ENCODE peak calls at places on chromosome 13, in nine cellular contexts. One of them, this sample, is unnamed.

GRCh38 chr13:36862002-36862706 is 43.1 kb downstream of the RFXAP start:
- DNase-seq in WTC11: no peak
- DNase-seq in T-cell: no peak
- DNase-seq in choroid plexus epithelial cell: no peak
- DNase-seq in activated CD4-positive, CD25-positive, alpha-beta regulatory T cell: no peak
- DNase-seq in GM12864: no peak
- DNase-seq in hippocampal formation: no peak
- DNase-seq in NCI-H1048: no peak
- DNase-seq in AG08396: no peak
- DNase-seq in this sample: no peak

GRCh38 chr13:64029343-64030093 is 2613.9 kb upstream of the PCDH20 start:
- DNase-seq in WTC11: peak
- DNase-seq in T-cell: no peak
- DNase-seq in choroid plexus epithelial cell: no peak
- DNase-seq in activated CD4-positive, CD25-positive, alpha-beta regulatory T cell: no peak
- DNase-seq in GM12864: no peak
- DNase-seq in hippocampal formation: no peak
- DNase-seq in NCI-H1048: no peak
- DNase-seq in AG08396: no peak
- DNase-seq in this sample: no peak

GRCh38 chr13:50387124-50387581 is 371.9 kb downstream of the KCNRG start:
- DNase-seq in WTC11: peak
- DNase-seq in T-cell: no peak
- DNase-seq in choroid plexus epithelial cell: peak
- DNase-seq in activated CD4-positive, CD25-positive, alpha-beta regulatory T cell: peak
- DNase-seq in GM12864: no peak
- DNase-seq in hippocampal formation: peak
- DNase-seq in NCI-H1048: peak
- DNase-seq in AG08396: peak
- DNase-seq in this sample: peak

GRCh38 chr13:41500501-41500900 is 43.2 kb downstream of the RGCC start:
- DNase-seq in WTC11: no peak
- DNase-seq in T-cell: peak
- DNase-seq in choroid plexus epithelial cell: no peak
- DNase-seq in activated CD4-positive, CD25-positive, alpha-beta regulatory T cell: no peak
- DNase-seq in GM12864: peak
- DNase-seq in hippocampal formation: no peak
- DNase-seq in NCI-H1048: no peak
- DNase-seq in AG08396: no peak
- DNase-seq in this sample: no peak

GRCh38 chr13:75749407-75749806 is 113.3 kb downstream of the LMO7 start:
- DNase-seq in WTC11: no peak
- DNase-seq in T-cell: no peak
- DNase-seq in choroid plexus epithelial cell: no peak
- DNase-seq in activated CD4-positive, CD25-positive, alpha-beta regulatory T cell: no peak
- DNase-seq in GM12864: no peak
- DNase-seq in hippocampal formation: no peak
- DNase-seq in NCI-H1048: no peak
- DNase-seq in AG08396: peak
- DNase-seq in this sample: no peak

GRCh38 chr13:76023644-76024043 is 387.5 kb downstream of the LMO7 start:
- DNase-seq in WTC11: no peak
- DNase-seq in T-cell: no peak
- DNase-seq in choroid plexus epithelial cell: no peak
- DNase-seq in activated CD4-positive, CD25-positive, alpha-beta regulatory T cell: no peak
- DNase-seq in GM12864: no peak
- DNase-seq in hippocampal formation: no peak
- DNase-seq in NCI-H1048: no peak
- DNase-seq in AG08396: no peak
- DNase-seq in this sample: no peak

GRCh38 chr13:50948576-50948975 is 39.0 kb downstream of the RNASEH2B start:
- DNase-seq in WTC11: no peak
- DNase-seq in T-cell: no peak
- DNase-seq in choroid plexus epithelial cell: no peak
- DNase-seq in activated CD4-positive, CD25-positive, alpha-beta regulatory T cell: no peak
- DNase-seq in GM12864: no peak
- DNase-seq in hippocampal formation: no peak
- DNase-seq in NCI-H1048: no peak
- DNase-seq in AG08396: no peak
- DNase-seq in this sample: no peak

GRCh38 chr13:42028113-42028799 is 20.2 kb upstream of the DGKH start:
- DNase-seq in WTC11: no peak
- DNase-seq in T-cell: no peak
- DNase-seq in choroid plexus epithelial cell: peak
- DNase-seq in activated CD4-positive, CD25-positive, alpha-beta regulatory T cell: no peak
- DNase-seq in GM12864: no peak
- DNase-seq in hippocampal formation: no peak
- DNase-seq in NCI-H1048: no peak
- DNase-seq in AG08396: peak
- DNase-seq in this sample: no peak

GRCh38 chr13:98688373-98688772 is 64.1 kb downstream of the SLC15A1 start:
- DNase-seq in WTC11: no peak
- DNase-seq in T-cell: no peak
- DNase-seq in choroid plexus epithelial cell: no peak
- DNase-seq in activated CD4-positive, CD25-positive, alpha-beta regulatory T cell: no peak
- DNase-seq in GM12864: no peak
- DNase-seq in hippocampal formation: no peak
- DNase-seq in NCI-H1048: no peak
- DNase-seq in AG08396: no peak
- DNase-seq in this sample: no peak

GRCh38 chr13:26867451-26868067 is 107.0 kb upstream of the GPR12 start:
- DNase-seq in WTC11: peak
- DNase-seq in T-cell: no peak
- DNase-seq in choroid plexus epithelial cell: peak
- DNase-seq in activated CD4-positive, CD25-positive, alpha-beta regulatory T cell: no peak
- DNase-seq in GM12864: no peak
- DNase-seq in hippocampal formation: no peak
- DNase-seq in NCI-H1048: no peak
- DNase-seq in AG08396: peak
- DNase-seq in this sample: no peak

GRCh38 chr13:93603043-93603442 is 376.4 kb downstream of the GPC6 start:
- DNase-seq in WTC11: no peak
- DNase-seq in T-cell: no peak
- DNase-seq in choroid plexus epithelial cell: peak
- DNase-seq in activated CD4-positive, CD25-positive, alpha-beta regulatory T cell: no peak
- DNase-seq in GM12864: no peak
- DNase-seq in hippocampal formation: no peak
- DNase-seq in NCI-H1048: no peak
- DNase-seq in AG08396: peak
- DNase-seq in this sample: no peak

GRCh38 chr13:51632643-51633357 is 48.5 kb downstream of the WDFY2 start:
- DNase-seq in WTC11: peak
- DNase-seq in T-cell: no peak
- DNase-seq in choroid plexus epithelial cell: no peak
- DNase-seq in activated CD4-positive, CD25-positive, alpha-beta regulatory T cell: no peak
- DNase-seq in GM12864: no peak
- DNase-seq in hippocampal formation: peak
- DNase-seq in NCI-H1048: no peak
- DNase-seq in AG08396: no peak
- DNase-seq in this sample: no peak

GRCh38 chr13:32001392-32001768 is 30.2 kb upstream of the FRY start:
- DNase-seq in WTC11: peak
- DNase-seq in T-cell: no peak
- DNase-seq in choroid plexus epithelial cell: peak
- DNase-seq in activated CD4-positive, CD25-positive, alpha-beta regulatory T cell: no peak
- DNase-seq in GM12864: peak
- DNase-seq in hippocampal formation: no peak
- DNase-seq in NCI-H1048: no peak
- DNase-seq in AG08396: peak
- DNase-seq in this sample: no peak

GRCh38 chr13:46778879-46779278 is 18.1 kb downstream of the ESD start:
- DNase-seq in WTC11: no peak
- DNase-seq in T-cell: no peak
- DNase-seq in choroid plexus epithelial cell: peak
- DNase-seq in activated CD4-positive, CD25-positive, alpha-beta regulatory T cell: no peak
- DNase-seq in GM12864: no peak
- DNase-seq in hippocampal formation: no peak
- DNase-seq in NCI-H1048: no peak
- DNase-seq in AG08396: no peak
- DNase-seq in this sample: no peak

GRCh38 chr13:98318263-98318878 is 141.3 kb upstream of the RNF113B start:
- DNase-seq in WTC11: no peak
- DNase-seq in T-cell: no peak
- DNase-seq in choroid plexus epithelial cell: no peak
- DNase-seq in activated CD4-positive, CD25-positive, alpha-beta regulatory T cell: no peak
- DNase-seq in GM12864: no peak
- DNase-seq in hippocampal formation: no peak
- DNase-seq in NCI-H1048: no peak
- DNase-seq in AG08396: no peak
- DNase-seq in this sample: no peak

GRCh38 chr13:31807090-31807541 is 67.8 kb downstream of the RXFP2 start:
- DNase-seq in WTC11: no peak
- DNase-seq in T-cell: peak
- DNase-seq in choroid plexus epithelial cell: peak
- DNase-seq in activated CD4-positive, CD25-positive, alpha-beta regulatory T cell: no peak
- DNase-seq in GM12864: no peak
- DNase-seq in hippocampal formation: no peak
- DNase-seq in NCI-H1048: no peak
- DNase-seq in AG08396: no peak
- DNase-seq in this sample: peak

GRCh38 chr13:31588923-31589322 is 150.4 kb upstream of the RXFP2 start:
- DNase-seq in WTC11: no peak
- DNase-seq in T-cell: no peak
- DNase-seq in choroid plexus epithelial cell: no peak
- DNase-seq in activated CD4-positive, CD25-positive, alpha-beta regulatory T cell: no peak
- DNase-seq in GM12864: no peak
- DNase-seq in hippocampal formation: no peak
- DNase-seq in NCI-H1048: no peak
- DNase-seq in AG08396: no peak
- DNase-seq in this sample: no peak

GRCh38 chr13:99960663-99961440 is 10.7 kb downstream of the ZIC5 start:
- DNase-seq in WTC11: no peak
- DNase-seq in T-cell: no peak
- DNase-seq in choroid plexus epithelial cell: no peak
- DNase-seq in activated CD4-positive, CD25-positive, alpha-beta regulatory T cell: no peak
- DNase-seq in GM12864: no peak
- DNase-seq in hippocampal formation: no peak
- DNase-seq in NCI-H1048: no peak
- DNase-seq in AG08396: no peak
- DNase-seq in this sample: no peak

GRCh38 chr13:99086869-99087129 is 108.9 kb upstream of the DOCK9 start:
- DNase-seq in WTC11: no peak
- DNase-seq in T-cell: peak
- DNase-seq in choroid plexus epithelial cell: peak
- DNase-seq in activated CD4-positive, CD25-positive, alpha-beta regulatory T cell: no peak
- DNase-seq in GM12864: no peak
- DNase-seq in hippocampal formation: no peak
- DNase-seq in NCI-H1048: no peak
- DNase-seq in AG08396: no peak
- DNase-seq in this sample: peak

GRCh38 chr13:100987993-100988392 is 313.4 kb upstream of the TMTC4 start:
- DNase-seq in WTC11: peak
- DNase-seq in T-cell: no peak
- DNase-seq in choroid plexus epithelial cell: peak
- DNase-seq in activated CD4-positive, CD25-positive, alpha-beta regulatory T cell: no peak
- DNase-seq in GM12864: no peak
- DNase-seq in hippocampal formation: peak
- DNase-seq in NCI-H1048: no peak
- DNase-seq in AG08396: peak
- DNase-seq in this sample: no peak

GRCh38 chr13:102326381-102327118 is 75.3 kb downstream of the FGF14 start:
- DNase-seq in WTC11: no peak
- DNase-seq in T-cell: no peak
- DNase-seq in choroid plexus epithelial cell: no peak
- DNase-seq in activated CD4-positive, CD25-positive, alpha-beta regulatory T cell: no peak
- DNase-seq in GM12864: no peak
- DNase-seq in hippocampal formation: no peak
- DNase-seq in NCI-H1048: no peak
- DNase-seq in AG08396: no peak
- DNase-seq in this sample: no peak

GRCh38 chr13:41364043-41364442 is 53.0 kb downstream of the NAA16 start:
- DNase-seq in WTC11: no peak
- DNase-seq in T-cell: no peak
- DNase-seq in choroid plexus epithelial cell: no peak
- DNase-seq in activated CD4-positive, CD25-positive, alpha-beta regulatory T cell: no peak
- DNase-seq in GM12864: no peak
- DNase-seq in hippocampal formation: no peak
- DNase-seq in NCI-H1048: no peak
- DNase-seq in AG08396: no peak
- DNase-seq in this sample: no peak

This sample was measured in CD8-positive, alpha-beta T cell.